ENCODE peak calls at places on chromosomes 13 and 19, in seven cellular contexts. One of them, this sample, is unnamed.

GRCh38 chr19:12646551-12646950 is 20.0 kb downstream of the MAN2B1 start:
- DNase-seq in WTC11: no peak
- DNase-seq in ascending aorta: no peak
- DNase-seq in cardiac fibroblast: no peak
- DNase-seq in nephron progenitor cell: no peak
- DNase-seq in testis: no peak
- DNase-seq in OCI-LY7: no peak
- DNase-seq in this sample: no peak

GRCh38 chr13:23856008-23856750 is 33.0 kb downstream of the MIPEP start:
- DNase-seq in WTC11: no peak
- DNase-seq in ascending aorta: no peak
- DNase-seq in cardiac fibroblast: no peak
- DNase-seq in nephron progenitor cell: no peak
- DNase-seq in testis: no peak
- DNase-seq in OCI-LY7: no peak
- DNase-seq in this sample: no peak

GRCh38 chr13:41589434-41589833 is 132.1 kb downstream of the RGCC start:
- DNase-seq in WTC11: no peak
- DNase-seq in ascending aorta: no peak
- DNase-seq in cardiac fibroblast: no peak
- DNase-seq in nephron progenitor cell: no peak
- DNase-seq in testis: no peak
- DNase-seq in OCI-LY7: no peak
- DNase-seq in this sample: no peak

GRCh38 chr13:98961204-98962105 is 16.4 kb downstream of the DOCK9 start:
- DNase-seq in WTC11: no peak
- DNase-seq in ascending aorta: no peak
- DNase-seq in cardiac fibroblast: no peak
- DNase-seq in nephron progenitor cell: no peak
- DNase-seq in testis: no peak
- DNase-seq in OCI-LY7: no peak
- DNase-seq in this sample: no peak

GRCh38 chr19:46637224-46637623 is 1.2 kb upstream of the GNG8 start:
- DNase-seq in WTC11: no peak
- DNase-seq in ascending aorta: no peak
- DNase-seq in cardiac fibroblast: no peak
- DNase-seq in nephron progenitor cell: no peak
- DNase-seq in testis: no peak
- DNase-seq in OCI-LY7: no peak
- DNase-seq in this sample: peak

GRCh38 chr19:8221161-8221560 is 12.0 kb downstream of the CERS4 start:
- DNase-seq in WTC11: no peak
- DNase-seq in ascending aorta: no peak
- DNase-seq in cardiac fibroblast: no peak
- DNase-seq in nephron progenitor cell: no peak
- DNase-seq in testis: peak
- DNase-seq in OCI-LY7: no peak
- DNase-seq in this sample: no peak

GRCh38 chr13:29595380-29596063 is at the start of gene SLC7A1:
- DNase-seq in WTC11: peak
- DNase-seq in ascending aorta: peak
- DNase-seq in cardiac fibroblast: peak
- DNase-seq in nephron progenitor cell: peak
- DNase-seq in testis: peak
- DNase-seq in OCI-LY7: peak
- DNase-seq in this sample: peak

GRCh38 chr19:55228403-55229031 is at the start of gene TMEM86B:
- DNase-seq in WTC11: no peak
- DNase-seq in ascending aorta: no peak
- DNase-seq in cardiac fibroblast: no peak
- DNase-seq in nephron progenitor cell: no peak
- DNase-seq in testis: no peak
- DNase-seq in OCI-LY7: no peak
- DNase-seq in this sample: no peak

GRCh38 chr19:39935262-39935661 is 828 bp upstream of the FCGBP start:
- DNase-seq in WTC11: no peak
- DNase-seq in ascending aorta: no peak
- DNase-seq in cardiac fibroblast: no peak
- DNase-seq in nephron progenitor cell: no peak
- DNase-seq in testis: no peak
- DNase-seq in OCI-LY7: no peak
- DNase-seq in this sample: no peak
- TF ChIP-seq CTCF in WTC11: no peak
- TF ChIP-seq CTCF in ascending aorta: no peak
- TF ChIP-seq CTCF in cardiac fibroblast: no peak
- TF ChIP-seq CTCF in nephron progenitor cell: no peak
- TF ChIP-seq CTCF in testis: no peak
- TF ChIP-seq CTCF in OCI-LY7: no peak
- TF ChIP-seq CTCF in this sample: no peak

GRCh38 chr13:66462187-66462586 is 767.9 kb downstream of the PCDH9 start:
- DNase-seq in WTC11: no peak
- DNase-seq in ascending aorta: no peak
- DNase-seq in cardiac fibroblast: no peak
- DNase-seq in nephron progenitor cell: no peak
- DNase-seq in testis: no peak
- DNase-seq in OCI-LY7: no peak
- DNase-seq in this sample: no peak

GRCh38 chr13:66459143-66459542 is 771.0 kb downstream of the PCDH9 start:
- DNase-seq in WTC11: no peak
- DNase-seq in ascending aorta: no peak
- DNase-seq in cardiac fibroblast: no peak
- DNase-seq in nephron progenitor cell: no peak
- DNase-seq in testis: no peak
- DNase-seq in OCI-LY7: no peak
- DNase-seq in this sample: no peak

GRCh38 chr13:66461021-66461420 is 769.1 kb downstream of the PCDH9 start:
- DNase-seq in WTC11: no peak
- DNase-seq in ascending aorta: no peak
- DNase-seq in cardiac fibroblast: peak
- DNase-seq in nephron progenitor cell: no peak
- DNase-seq in testis: no peak
- DNase-seq in OCI-LY7: no peak
- DNase-seq in this sample: no peak
- TF ChIP-seq CTCF in WTC11: no peak
- TF ChIP-seq CTCF in ascending aorta: no peak
- TF ChIP-seq CTCF in cardiac fibroblast: no peak
- TF ChIP-seq CTCF in nephron progenitor cell: no peak
- TF ChIP-seq CTCF in testis: no peak
- TF ChIP-seq CTCF in OCI-LY7: no peak
- TF ChIP-seq CTCF in this sample: no peak

GRCh38 chr13:33310245-33311038 is 24.9 kb upstream of the STARD13 start:
- DNase-seq in WTC11: no peak
- DNase-seq in ascending aorta: no peak
- DNase-seq in cardiac fibroblast: no peak
- DNase-seq in nephron progenitor cell: no peak
- DNase-seq in testis: no peak
- DNase-seq in OCI-LY7: no peak
- DNase-seq in this sample: no peak

GRCh38 chr13:33311040-33311439 is 25.5 kb upstream of the STARD13 start:
- DNase-seq in WTC11: no peak
- DNase-seq in ascending aorta: no peak
- DNase-seq in cardiac fibroblast: no peak
- DNase-seq in nephron progenitor cell: no peak
- DNase-seq in testis: no peak
- DNase-seq in OCI-LY7: no peak
- DNase-seq in this sample: no peak

GRCh38 chr13:33313504-33313903 is 27.9 kb upstream of the STARD13 start:
- DNase-seq in WTC11: no peak
- DNase-seq in ascending aorta: no peak
- DNase-seq in cardiac fibroblast: no peak
- DNase-seq in nephron progenitor cell: no peak
- DNase-seq in testis: no peak
- DNase-seq in OCI-LY7: no peak
- DNase-seq in this sample: no peak

GRCh38 chr13:33307820-33308219 is 22.3 kb upstream of the STARD13 start:
- DNase-seq in WTC11: no peak
- DNase-seq in ascending aorta: no peak
- DNase-seq in cardiac fibroblast: no peak
- DNase-seq in nephron progenitor cell: no peak
- DNase-seq in testis: no peak
- DNase-seq in OCI-LY7: no peak
- DNase-seq in this sample: no peak

DNA sequence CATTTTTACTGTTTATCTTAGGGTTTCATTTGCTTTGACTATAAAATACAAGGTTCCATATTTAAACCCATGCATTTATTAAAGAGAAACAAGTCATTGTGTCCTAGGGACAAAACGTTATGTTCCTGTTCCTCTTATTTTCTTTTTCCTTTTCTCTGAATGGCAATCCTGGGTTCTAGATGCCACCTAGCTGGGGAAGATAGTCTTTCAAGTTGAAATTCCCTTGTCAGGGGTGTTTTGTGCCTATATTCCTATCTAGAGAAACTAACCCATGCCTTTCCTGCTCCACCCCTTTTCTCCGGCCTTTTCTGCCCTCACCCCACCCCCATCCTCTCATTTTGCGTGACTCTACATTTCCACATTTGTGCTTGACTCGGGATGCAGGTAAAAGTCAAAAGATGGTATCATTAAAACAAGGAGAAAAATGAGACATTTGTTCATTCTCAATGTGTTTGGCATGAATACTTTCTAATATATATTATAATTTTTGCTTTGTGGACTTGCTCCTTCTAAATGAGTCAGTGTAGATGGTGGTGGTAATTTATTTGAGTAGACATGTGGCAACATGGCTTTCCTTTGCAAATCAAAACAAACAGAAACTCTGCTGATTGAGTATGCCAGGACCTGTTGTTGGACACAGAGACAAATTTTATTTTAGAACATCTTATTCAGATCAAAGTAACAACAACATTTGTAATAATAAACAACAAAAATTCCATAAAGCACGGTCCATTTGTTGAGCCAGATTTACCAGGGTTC is 26.8 kb upstream of the STARD13 start:
- DNase-seq in WTC11: no peak
- DNase-seq in ascending aorta: no peak
- DNase-seq in cardiac fibroblast: peak
- DNase-seq in nephron progenitor cell: no peak
- DNase-seq in testis: no peak
- DNase-seq in OCI-LY7: no peak
- DNase-seq in this sample: no peak
- TF ChIP-seq CTCF in WTC11: no peak
- TF ChIP-seq CTCF in ascending aorta: no peak
- TF ChIP-seq CTCF in cardiac fibroblast: peak
- TF ChIP-seq CTCF in nephron progenitor cell: no peak
- TF ChIP-seq CTCF in testis: no peak
- TF ChIP-seq CTCF in OCI-LY7: no peak
- TF ChIP-seq CTCF in this sample: no peak

GRCh38 chr13:44895584-44895983 is 93.7 kb downstream of the NUFIP1 start:
- DNase-seq in WTC11: no peak
- DNase-seq in ascending aorta: no peak
- DNase-seq in cardiac fibroblast: no peak
- DNase-seq in nephron progenitor cell: no peak
- DNase-seq in testis: no peak
- DNase-seq in OCI-LY7: no peak
- DNase-seq in this sample: no peak
- TF ChIP-seq CTCF in WTC11: no peak
- TF ChIP-seq CTCF in ascending aorta: no peak
- TF ChIP-seq CTCF in cardiac fibroblast: no peak
- TF ChIP-seq CTCF in nephron progenitor cell: no peak
- TF ChIP-seq CTCF in testis: no peak
- TF ChIP-seq CTCF in OCI-LY7: no peak
- TF ChIP-seq CTCF in this sample: no peak

DNA sequence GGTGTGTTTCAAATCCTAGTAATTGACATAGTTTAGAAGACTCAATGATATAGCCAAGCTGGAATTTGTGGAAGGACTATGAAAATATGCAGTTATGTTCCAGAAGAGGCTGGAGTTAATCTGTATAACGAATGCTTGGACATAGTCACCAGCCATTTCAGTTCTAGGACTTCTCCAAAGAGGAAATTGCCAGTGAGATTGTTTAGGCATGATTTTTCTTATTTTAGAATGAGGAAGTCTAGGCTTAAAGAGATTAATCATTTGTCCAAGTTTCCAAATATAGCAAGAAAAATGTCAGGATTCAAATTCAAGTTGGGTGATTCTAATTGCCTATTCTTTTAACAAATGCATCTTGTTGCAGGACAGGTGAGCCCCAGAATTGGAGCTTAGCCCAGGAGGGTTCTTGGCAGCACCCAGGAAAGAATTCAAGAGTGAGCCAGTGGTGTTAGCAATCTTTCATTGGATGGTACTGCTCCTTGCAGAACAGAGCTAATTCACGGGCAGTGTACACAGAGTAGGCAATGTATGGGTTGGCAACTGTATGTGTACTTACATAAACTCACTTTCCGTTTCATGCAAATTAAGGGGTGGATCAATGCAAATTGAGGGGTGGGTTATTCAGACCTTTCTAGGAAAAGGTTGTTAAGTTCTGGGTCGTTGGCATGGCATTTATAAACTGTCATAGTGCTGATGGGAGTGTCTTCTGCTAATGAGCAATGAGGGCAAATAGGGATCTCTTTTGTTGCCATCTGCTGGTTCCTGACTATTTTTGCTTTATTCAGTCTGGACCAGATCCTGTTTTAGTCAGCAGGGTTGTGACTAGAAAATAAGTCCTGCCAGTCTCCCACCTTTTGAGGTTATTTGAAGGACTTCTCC is 763.2 kb upstream of the SLITRK1 start:
- DNase-seq in WTC11: no peak
- DNase-seq in ascending aorta: no peak
- DNase-seq in cardiac fibroblast: peak
- DNase-seq in nephron progenitor cell: no peak
- DNase-seq in testis: no peak
- DNase-seq in OCI-LY7: no peak
- DNase-seq in this sample: no peak
- TF ChIP-seq CTCF in WTC11: no peak
- TF ChIP-seq CTCF in ascending aorta: no peak
- TF ChIP-seq CTCF in cardiac fibroblast: no peak
- TF ChIP-seq CTCF in nephron progenitor cell: no peak
- TF ChIP-seq CTCF in testis: no peak
- TF ChIP-seq CTCF in OCI-LY7: peak
- TF ChIP-seq CTCF in this sample: no peak

GRCh38 chr19:40585677-40586422 is 9.2 kb downstream of the SHKBP1 start:
- DNase-seq in WTC11: no peak
- DNase-seq in ascending aorta: no peak
- DNase-seq in cardiac fibroblast: peak
- DNase-seq in nephron progenitor cell: no peak
- DNase-seq in testis: no peak
- DNase-seq in OCI-LY7: no peak
- DNase-seq in this sample: no peak
- TF ChIP-seq CTCF in WTC11: no peak
- TF ChIP-seq CTCF in ascending aorta: no peak
- TF ChIP-seq CTCF in cardiac fibroblast: no peak
- TF ChIP-seq CTCF in nephron progenitor cell: no peak
- TF ChIP-seq CTCF in testis: no peak
- TF ChIP-seq CTCF in OCI-LY7: no peak
- TF ChIP-seq CTCF in this sample: no peak

This sample was measured in activated CD8-positive, alpha-beta T cell treated with anti-CD3 and anti-CD28 coated beads for 36 hours.